ENCODE peak calls at places on chromosomes 6 and 20, in eight cellular contexts. One of them, this sample, is unnamed.

GRCh38 chr6:121666809-121667208 is 231.4 kb downstream of the GJA1 start:
- DNase-seq in A549: peak
- DNase-seq in lower leg skin: no peak
- DNase-seq in uterus: no peak
- DNase-seq in ovary: no peak
- DNase-seq in GM12878: no peak
- DNase-seq in heart left ventricle: no peak
- DNase-seq in prostate gland: no peak
- DNase-seq in this sample: peak

GRCh38 chr6:72746276-72746675 is 124.4 kb downstream of the KCNQ5 start:
- DNase-seq in A549: peak
- DNase-seq in lower leg skin: no peak
- DNase-seq in uterus: no peak
- DNase-seq in ovary: no peak
- DNase-seq in GM12878: no peak
- DNase-seq in heart left ventricle: no peak
- DNase-seq in prostate gland: no peak
- DNase-seq in this sample: peak

GRCh38 chr6:32151885-32152311 is at the start of gene PRRT1:
- DNase-seq in A549: no peak
- DNase-seq in lower leg skin: no peak
- DNase-seq in uterus: no peak
- DNase-seq in ovary: peak
- DNase-seq in GM12878: no peak
- DNase-seq in heart left ventricle: no peak
- DNase-seq in prostate gland: no peak
- DNase-seq in this sample: no peak

GRCh38 chr6:123127807-123128206 is 131.8 kb downstream of the CLVS2 start:
- DNase-seq in A549: peak
- DNase-seq in lower leg skin: no peak
- DNase-seq in uterus: no peak
- DNase-seq in ovary: no peak
- DNase-seq in GM12878: no peak
- DNase-seq in heart left ventricle: no peak
- DNase-seq in prostate gland: no peak
- DNase-seq in this sample: no peak

GRCh38 chr6:111646942-111647341 is 41.3 kb upstream of the TRAF3IP2 start:
- DNase-seq in A549: no peak
- DNase-seq in lower leg skin: no peak
- DNase-seq in uterus: peak
- DNase-seq in ovary: peak
- DNase-seq in GM12878: no peak
- DNase-seq in heart left ventricle: no peak
- DNase-seq in prostate gland: no peak
- DNase-seq in this sample: no peak

GRCh38 chr20:32070282-32070681 is 18.2 kb downstream of the HCK start:
- DNase-seq in A549: no peak
- DNase-seq in lower leg skin: no peak
- DNase-seq in uterus: no peak
- DNase-seq in ovary: no peak
- DNase-seq in GM12878: no peak
- DNase-seq in heart left ventricle: no peak
- DNase-seq in prostate gland: no peak
- DNase-seq in this sample: no peak

GRCh38 chr20:15643713-15644112 is 929.5 kb downstream of the KIF16B start:
- DNase-seq in A549: peak
- DNase-seq in lower leg skin: no peak
- DNase-seq in uterus: no peak
- DNase-seq in ovary: no peak
- DNase-seq in GM12878: no peak
- DNase-seq in heart left ventricle: no peak
- DNase-seq in prostate gland: no peak
- DNase-seq in this sample: peak

GRCh38 chr6:161373905-161374451 is 100.1 kb upstream of the AGPAT4 start:
- DNase-seq in A549: peak
- DNase-seq in lower leg skin: peak
- DNase-seq in uterus: peak
- DNase-seq in ovary: peak
- DNase-seq in GM12878: no peak
- DNase-seq in heart left ventricle: no peak
- DNase-seq in prostate gland: peak
- DNase-seq in this sample: peak

GRCh38 chr6:79630883-79631799 is at the start of gene SH3BGRL2:
- DNase-seq in A549: peak
- DNase-seq in lower leg skin: peak
- DNase-seq in uterus: peak
- DNase-seq in ovary: peak
- DNase-seq in GM12878: no peak
- DNase-seq in heart left ventricle: peak
- DNase-seq in prostate gland: peak
- DNase-seq in this sample: peak

GRCh38 chr20:25055711-25056492 is 2.0 kb downstream of the ACSS1 start:
- DNase-seq in A549: no peak
- DNase-seq in lower leg skin: no peak
- DNase-seq in uterus: no peak
- DNase-seq in ovary: peak
- DNase-seq in GM12878: no peak
- DNase-seq in heart left ventricle: no peak
- DNase-seq in prostate gland: no peak
- DNase-seq in this sample: no peak

GRCh38 chr6:52207066-52207465 is 20.9 kb downstream of the IL17A start:
- DNase-seq in A549: no peak
- DNase-seq in lower leg skin: no peak
- DNase-seq in uterus: no peak
- DNase-seq in ovary: no peak
- DNase-seq in GM12878: no peak
- DNase-seq in heart left ventricle: no peak
- DNase-seq in prostate gland: no peak
- DNase-seq in this sample: no peak

GRCh38 chr6:109523478-109523877 is 40.5 kb upstream of the ZBTB24 start:
- DNase-seq in A549: no peak
- DNase-seq in lower leg skin: no peak
- DNase-seq in uterus: no peak
- DNase-seq in ovary: no peak
- DNase-seq in GM12878: no peak
- DNase-seq in heart left ventricle: no peak
- DNase-seq in prostate gland: no peak
- DNase-seq in this sample: no peak

GRCh38 chr6:36373368-36374009 is 14.0 kb downstream of the ETV7 start:
- DNase-seq in A549: no peak
- DNase-seq in lower leg skin: peak
- DNase-seq in uterus: no peak
- DNase-seq in ovary: peak
- DNase-seq in GM12878: no peak
- DNase-seq in heart left ventricle: no peak
- DNase-seq in prostate gland: no peak
- DNase-seq in this sample: peak

GRCh38 chr20:19756756-19757486 is 1.1 kb upstream of the RIN2 start:
- DNase-seq in A549: no peak
- DNase-seq in lower leg skin: no peak
- DNase-seq in uterus: no peak
- DNase-seq in ovary: no peak
- DNase-seq in GM12878: no peak
- DNase-seq in heart left ventricle: no peak
- DNase-seq in prostate gland: no peak
- DNase-seq in this sample: no peak

GRCh38 chr20:51363813-51364212 is 178.7 kb downstream of the NFATC2 start:
- DNase-seq in A549: no peak
- DNase-seq in lower leg skin: no peak
- DNase-seq in uterus: no peak
- DNase-seq in ovary: no peak
- DNase-seq in GM12878: no peak
- DNase-seq in heart left ventricle: no peak
- DNase-seq in prostate gland: no peak
- DNase-seq in this sample: no peak

GRCh38 chr6:137218473-137218916 is 690 bp downstream of the IFNGR1 start:
- DNase-seq in A549: no peak
- DNase-seq in lower leg skin: peak
- DNase-seq in uterus: no peak
- DNase-seq in ovary: no peak
- DNase-seq in GM12878: peak
- DNase-seq in heart left ventricle: no peak
- DNase-seq in prostate gland: peak
- DNase-seq in this sample: peak

GRCh38 chr20:37804584-37805566 is 98.1 kb upstream of the VSTM2L start:
- DNase-seq in A549: no peak
- DNase-seq in lower leg skin: peak
- DNase-seq in uterus: no peak
- DNase-seq in ovary: no peak
- DNase-seq in GM12878: peak
- DNase-seq in heart left ventricle: no peak
- DNase-seq in prostate gland: no peak
- DNase-seq in this sample: peak

GRCh38 chr6:6221829-6222535 is 98.5 kb downstream of the F13A1 start:
- DNase-seq in A549: peak
- DNase-seq in lower leg skin: no peak
- DNase-seq in uterus: no peak
- DNase-seq in ovary: no peak
- DNase-seq in GM12878: no peak
- DNase-seq in heart left ventricle: no peak
- DNase-seq in prostate gland: no peak
- DNase-seq in this sample: peak

GRCh38 chr20:42986143-42986773 is 203.4 kb downstream of the PTPRT start:
- DNase-seq in A549: no peak
- DNase-seq in lower leg skin: no peak
- DNase-seq in uterus: no peak
- DNase-seq in ovary: no peak
- DNase-seq in GM12878: no peak
- DNase-seq in heart left ventricle: no peak
- DNase-seq in prostate gland: no peak
- DNase-seq in this sample: no peak

GRCh38 chr6:36075656-36076055 is 48.0 kb downstream of the MAPK14 start:
- DNase-seq in A549: peak
- DNase-seq in lower leg skin: no peak
- DNase-seq in uterus: no peak
- DNase-seq in ovary: no peak
- DNase-seq in GM12878: no peak
- DNase-seq in heart left ventricle: no peak
- DNase-seq in prostate gland: no peak
- DNase-seq in this sample: peak

DNA sequence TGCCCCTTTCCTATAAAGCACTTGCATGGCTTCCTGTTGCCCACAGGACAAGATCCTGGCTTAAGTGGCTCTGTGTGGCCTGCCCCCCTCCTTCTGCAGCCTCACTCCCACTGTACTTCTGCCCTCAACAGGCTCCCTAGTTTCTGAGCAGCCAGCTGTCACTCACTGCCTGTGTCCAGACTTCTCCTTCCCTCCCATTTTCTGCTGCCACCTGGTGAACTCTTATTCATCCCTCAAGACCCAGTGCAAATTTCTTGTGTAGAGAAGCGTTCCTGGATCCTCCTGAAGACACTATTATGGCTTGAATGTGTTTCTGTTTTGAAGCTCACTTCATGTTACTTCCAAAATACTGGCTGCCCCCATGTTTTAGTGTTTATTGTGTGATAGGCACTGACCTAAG is 26.5 kb downstream of the SNPH start:
- DNase-seq in A549: no peak
- DNase-seq in lower leg skin: no peak
- DNase-seq in uterus: no peak
- DNase-seq in ovary: no peak
- DNase-seq in GM12878: no peak
- DNase-seq in heart left ventricle: no peak
- DNase-seq in prostate gland: no peak
- DNase-seq in this sample: no peak
- TF ChIP-seq POLR2A in A549: no peak
- TF ChIP-seq POLR2A in lower leg skin: no peak
- TF ChIP-seq POLR2A in uterus: no peak
- TF ChIP-seq POLR2A in ovary: no peak
- TF ChIP-seq POLR2A in GM12878: no peak
- TF ChIP-seq POLR2A in heart left ventricle: no peak
- TF ChIP-seq POLR2A in prostate gland: no peak
- TF ChIP-seq POLR2A in this sample: no peak

GRCh38 chr6:15363523-15364400 is 117.9 kb downstream of the JARID2 start:
- DNase-seq in A549: no peak
- DNase-seq in lower leg skin: no peak
- DNase-seq in uterus: no peak
- DNase-seq in ovary: no peak
- DNase-seq in GM12878: peak
- DNase-seq in heart left ventricle: no peak
- DNase-seq in prostate gland: no peak
- DNase-seq in this sample: peak
- H3K4me3 ChIP-seq in A549: no peak
- H3K4me3 ChIP-seq in lower leg skin: no peak
- H3K4me3 ChIP-seq in uterus: no peak
- H3K4me3 ChIP-seq in ovary: no peak
- H3K4me3 ChIP-seq in GM12878: peak
- H3K4me3 ChIP-seq in heart left ventricle: no peak
- H3K4me3 ChIP-seq in prostate gland: no peak
- H3K4me3 ChIP-seq in this sample: no peak

DNA sequence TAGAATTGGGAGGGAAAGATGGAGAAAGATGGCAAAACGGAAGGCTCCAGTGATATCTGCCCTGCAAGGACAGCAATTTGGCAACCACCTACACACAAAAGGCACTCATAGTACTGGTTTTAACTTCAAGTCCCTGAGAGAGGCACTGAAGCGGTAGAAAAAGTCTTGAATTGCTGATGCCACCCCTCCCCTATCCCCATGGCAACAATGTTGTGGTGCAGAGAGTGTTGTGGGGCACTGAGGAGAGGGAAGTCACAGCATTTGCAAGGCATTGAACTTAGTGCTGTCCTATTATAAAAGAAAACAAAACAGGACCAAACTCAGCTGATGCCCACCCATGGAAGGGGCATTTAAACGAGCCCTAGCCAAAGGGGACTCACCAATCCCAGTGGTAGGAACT is 343.7 kb downstream of the HAO1 start:
- DNase-seq in A549: no peak
- DNase-seq in lower leg skin: no peak
- DNase-seq in uterus: no peak
- DNase-seq in ovary: no peak
- DNase-seq in GM12878: no peak
- DNase-seq in heart left ventricle: no peak
- DNase-seq in prostate gland: no peak
- DNase-seq in this sample: no peak
- TF ChIP-seq POLR2A in A549: no peak
- TF ChIP-seq POLR2A in lower leg skin: no peak
- TF ChIP-seq POLR2A in uterus: no peak
- TF ChIP-seq POLR2A in ovary: no peak
- TF ChIP-seq POLR2A in GM12878: no peak
- TF ChIP-seq POLR2A in heart left ventricle: no peak
- TF ChIP-seq POLR2A in prostate gland: no peak
- TF ChIP-seq POLR2A in this sample: no peak

DNA sequence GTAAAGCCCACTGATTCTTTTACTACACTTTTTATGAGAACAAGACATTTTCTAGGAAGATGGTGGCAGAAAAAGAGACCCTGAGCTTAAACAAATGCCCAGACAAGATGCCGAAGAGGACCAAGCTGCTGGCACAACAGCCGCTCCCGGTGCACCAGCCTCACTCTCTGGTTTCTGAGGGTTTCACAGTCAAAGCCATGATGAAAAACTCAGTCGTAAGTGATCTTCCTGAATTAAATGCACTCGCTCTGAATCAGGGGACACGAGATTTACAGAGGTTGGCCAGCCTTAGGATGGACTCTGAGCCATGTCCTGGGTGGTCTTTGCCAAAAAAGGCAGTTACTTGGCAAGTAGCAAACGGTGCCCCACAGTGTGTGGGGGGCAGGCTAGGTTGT is 400 bp downstream of the PACRG start:
- DNase-seq in A549: no peak
- DNase-seq in lower leg skin: no peak
- DNase-seq in uterus: peak
- DNase-seq in ovary: no peak
- DNase-seq in GM12878: no peak
- DNase-seq in heart left ventricle: no peak
- DNase-seq in prostate gland: peak
- DNase-seq in this sample: peak
- H3K4me3 ChIP-seq in A549: peak
- H3K4me3 ChIP-seq in lower leg skin: no peak
- H3K4me3 ChIP-seq in uterus: peak
- H3K4me3 ChIP-seq in ovary: peak
- H3K4me3 ChIP-seq in GM12878: no peak
- H3K4me3 ChIP-seq in heart left ventricle: peak
- H3K4me3 ChIP-seq in prostate gland: peak
- H3K4me3 ChIP-seq in this sample: peak

GRCh38 chr6:149862901-149863595 is 1.1 kb downstream of the LRP11 start:
- DNase-seq in A549: peak
- DNase-seq in lower leg skin: peak
- DNase-seq in uterus: peak
- DNase-seq in ovary: peak
- DNase-seq in GM12878: no peak
- DNase-seq in heart left ventricle: peak
- DNase-seq in prostate gland: peak
- DNase-seq in this sample: peak
- TF ChIP-seq POLR2A in A549: peak
- TF ChIP-seq POLR2A in lower leg skin: no peak
- TF ChIP-seq POLR2A in uterus: no peak
- TF ChIP-seq POLR2A in ovary: no peak
- TF ChIP-seq POLR2A in GM12878: no peak
- TF ChIP-seq POLR2A in heart left ventricle: no peak
- TF ChIP-seq POLR2A in prostate gland: peak
- TF ChIP-seq POLR2A in this sample: no peak